ENCODE peak calls at places on chromosomes 2 and 18, in eight cellular contexts. One of them, this sample, is unnamed.

GRCh38 chr2:43605851-43606250 is 10.0 kb upstream of the THADA start:
- DNase-seq in body of pancreas: no peak
- DNase-seq in ovary: no peak
- DNase-seq in tibial nerve: no peak
- DNase-seq in H1: no peak
- DNase-seq in breast epithelium: no peak
- DNase-seq in transverse colon: no peak
- DNase-seq in heart left ventricle: no peak
- DNase-seq in this sample: no peak

GRCh38 chr2:236833501-236834186 is 252.0 kb upstream of the COPS8 start:
- DNase-seq in body of pancreas: no peak
- DNase-seq in ovary: no peak
- DNase-seq in tibial nerve: no peak
- DNase-seq in H1: no peak
- DNase-seq in breast epithelium: no peak
- DNase-seq in transverse colon: no peak
- DNase-seq in heart left ventricle: no peak
- DNase-seq in this sample: no peak

GRCh38 chr18:39772155-39772919 is 2182.7 kb upstream of the PIK3C3 start:
- DNase-seq in body of pancreas: no peak
- DNase-seq in ovary: no peak
- DNase-seq in tibial nerve: no peak
- DNase-seq in H1: no peak
- DNase-seq in breast epithelium: no peak
- DNase-seq in transverse colon: no peak
- DNase-seq in heart left ventricle: no peak
- DNase-seq in this sample: no peak

GRCh38 chr2:239405071-239405470 is 4.3 kb upstream of the HDAC4 start:
- DNase-seq in body of pancreas: no peak
- DNase-seq in ovary: no peak
- DNase-seq in tibial nerve: no peak
- DNase-seq in H1: no peak
- DNase-seq in breast epithelium: no peak
- DNase-seq in transverse colon: no peak
- DNase-seq in heart left ventricle: no peak
- DNase-seq in this sample: peak

GRCh38 chr2:234827096-234827860 is 124.5 kb upstream of the SH3BP4 start:
- DNase-seq in body of pancreas: no peak
- DNase-seq in ovary: no peak
- DNase-seq in tibial nerve: no peak
- DNase-seq in H1: no peak
- DNase-seq in breast epithelium: no peak
- DNase-seq in transverse colon: no peak
- DNase-seq in heart left ventricle: no peak
- DNase-seq in this sample: no peak

GRCh38 chr2:173217106-173217840 is 137.4 kb upstream of the CDCA7 start:
- DNase-seq in body of pancreas: no peak
- DNase-seq in ovary: no peak
- DNase-seq in tibial nerve: no peak
- DNase-seq in H1: no peak
- DNase-seq in breast epithelium: no peak
- DNase-seq in transverse colon: no peak
- DNase-seq in heart left ventricle: no peak
- DNase-seq in this sample: no peak

GRCh38 chr2:38581193-38582147 is 21.3 kb downstream of the HNRNPLL start:
- DNase-seq in body of pancreas: peak
- DNase-seq in ovary: peak
- DNase-seq in tibial nerve: no peak
- DNase-seq in H1: no peak
- DNase-seq in breast epithelium: no peak
- DNase-seq in transverse colon: peak
- DNase-seq in heart left ventricle: peak
- DNase-seq in this sample: no peak

GRCh38 chr2:96260404-96261260 is 5.2 kb downstream of the TMEM127 start:
- DNase-seq in body of pancreas: peak
- DNase-seq in ovary: peak
- DNase-seq in tibial nerve: no peak
- DNase-seq in H1: no peak
- DNase-seq in breast epithelium: peak
- DNase-seq in transverse colon: peak
- DNase-seq in heart left ventricle: peak
- DNase-seq in this sample: peak

GRCh38 chr2:79512442-79513401 is at the start of gene CTNNA2:
- DNase-seq in body of pancreas: peak
- DNase-seq in ovary: peak
- DNase-seq in tibial nerve: no peak
- DNase-seq in H1: peak
- DNase-seq in breast epithelium: no peak
- DNase-seq in transverse colon: peak
- DNase-seq in heart left ventricle: peak
- DNase-seq in this sample: no peak

GRCh38 chr2:200913654-200914053 is 24.5 kb downstream of the NIF3L1 start:
- DNase-seq in body of pancreas: no peak
- DNase-seq in ovary: no peak
- DNase-seq in tibial nerve: no peak
- DNase-seq in H1: no peak
- DNase-seq in breast epithelium: no peak
- DNase-seq in transverse colon: no peak
- DNase-seq in heart left ventricle: no peak
- DNase-seq in this sample: no peak

GRCh38 chr2:239518286-239519080 is 117.7 kb upstream of the HDAC4 start:
- DNase-seq in body of pancreas: no peak
- DNase-seq in ovary: no peak
- DNase-seq in tibial nerve: no peak
- DNase-seq in H1: no peak
- DNase-seq in breast epithelium: no peak
- DNase-seq in transverse colon: no peak
- DNase-seq in heart left ventricle: no peak
- DNase-seq in this sample: no peak

GRCh38 chr2:56369316-56369715 is 185.5 kb downstream of the CCDC85A start:
- DNase-seq in body of pancreas: no peak
- DNase-seq in ovary: no peak
- DNase-seq in tibial nerve: no peak
- DNase-seq in H1: no peak
- DNase-seq in breast epithelium: no peak
- DNase-seq in transverse colon: no peak
- DNase-seq in heart left ventricle: no peak
- DNase-seq in this sample: no peak

GRCh38 chr2:66813976-66814375 is 379.1 kb downstream of the MEIS1 start:
- DNase-seq in body of pancreas: no peak
- DNase-seq in ovary: no peak
- DNase-seq in tibial nerve: no peak
- DNase-seq in H1: no peak
- DNase-seq in breast epithelium: no peak
- DNase-seq in transverse colon: no peak
- DNase-seq in heart left ventricle: no peak
- DNase-seq in this sample: no peak

GRCh38 chr18:44716697-44717163 is 36.0 kb downstream of the SETBP1 start:
- DNase-seq in body of pancreas: no peak
- DNase-seq in ovary: no peak
- DNase-seq in tibial nerve: no peak
- DNase-seq in H1: no peak
- DNase-seq in breast epithelium: no peak
- DNase-seq in transverse colon: no peak
- DNase-seq in heart left ventricle: no peak
- DNase-seq in this sample: no peak

GRCh38 chr2:161952722-161953322 is 121.2 kb downstream of the DPP4 start:
- DNase-seq in body of pancreas: no peak
- DNase-seq in ovary: no peak
- DNase-seq in tibial nerve: no peak
- DNase-seq in H1: no peak
- DNase-seq in breast epithelium: no peak
- DNase-seq in transverse colon: no peak
- DNase-seq in heart left ventricle: no peak
- DNase-seq in this sample: no peak

GRCh38 chr2:177207101-177207500 is 5.5 kb upstream of the HNRNPA3 start:
- DNase-seq in body of pancreas: no peak
- DNase-seq in ovary: no peak
- DNase-seq in tibial nerve: no peak
- DNase-seq in H1: no peak
- DNase-seq in breast epithelium: no peak
- DNase-seq in transverse colon: no peak
- DNase-seq in heart left ventricle: no peak
- DNase-seq in this sample: no peak

GRCh38 chr2:120441744-120442471 is 96.0 kb downstream of the INHBB start:
- DNase-seq in body of pancreas: peak
- DNase-seq in ovary: no peak
- DNase-seq in tibial nerve: peak
- DNase-seq in H1: no peak
- DNase-seq in breast epithelium: peak
- DNase-seq in transverse colon: peak
- DNase-seq in heart left ventricle: no peak
- DNase-seq in this sample: no peak

GRCh38 chr2:120444691-120445240 is 98.8 kb downstream of the INHBB start:
- DNase-seq in body of pancreas: no peak
- DNase-seq in ovary: no peak
- DNase-seq in tibial nerve: no peak
- DNase-seq in H1: no peak
- DNase-seq in breast epithelium: no peak
- DNase-seq in transverse colon: no peak
- DNase-seq in heart left ventricle: no peak
- DNase-seq in this sample: no peak

GRCh38 chr2:120443946-120444345 is 98.0 kb downstream of the INHBB start:
- DNase-seq in body of pancreas: no peak
- DNase-seq in ovary: no peak
- DNase-seq in tibial nerve: no peak
- DNase-seq in H1: no peak
- DNase-seq in breast epithelium: no peak
- DNase-seq in transverse colon: no peak
- DNase-seq in heart left ventricle: no peak
- DNase-seq in this sample: no peak

GRCh38 chr2:120442541-120442922 is 96.6 kb downstream of the INHBB start:
- DNase-seq in body of pancreas: no peak
- DNase-seq in ovary: no peak
- DNase-seq in tibial nerve: no peak
- DNase-seq in H1: no peak
- DNase-seq in breast epithelium: no peak
- DNase-seq in transverse colon: no peak
- DNase-seq in heart left ventricle: no peak
- DNase-seq in this sample: peak

DNA sequence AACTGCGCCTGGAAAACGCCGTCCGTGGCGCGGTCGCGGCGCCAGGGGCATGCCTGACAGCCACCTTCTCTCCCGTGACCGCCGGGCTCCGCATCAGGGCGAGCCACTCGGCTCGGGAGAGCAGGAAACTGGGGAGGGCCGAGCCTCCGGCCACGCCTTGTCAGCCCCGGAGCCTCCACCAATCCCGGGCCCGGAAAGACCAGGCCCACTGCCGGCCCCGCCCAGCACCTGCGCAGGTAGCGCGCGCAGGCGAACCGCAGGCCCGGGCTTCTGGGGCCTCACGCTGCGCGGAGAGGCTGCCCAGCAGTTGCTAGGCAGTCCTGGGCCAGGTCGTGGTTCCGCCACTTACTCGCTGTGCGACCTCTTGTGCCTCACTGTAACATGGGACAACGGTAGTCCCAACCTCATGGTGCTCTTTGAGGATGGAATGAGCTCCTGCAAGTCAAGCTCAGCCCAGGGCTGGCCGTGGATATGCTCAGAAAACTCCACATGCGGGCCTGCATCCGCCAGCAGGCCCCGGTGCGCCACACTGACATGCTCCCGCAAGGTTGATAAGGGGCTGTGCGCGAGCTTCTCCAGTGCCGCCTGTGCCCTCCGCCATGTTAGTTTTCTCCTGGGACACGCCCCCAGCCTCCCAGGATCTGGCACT is 97.1 kb downstream of the INHBB start:
- DNase-seq in body of pancreas: peak
- DNase-seq in ovary: no peak
- DNase-seq in tibial nerve: no peak
- DNase-seq in H1: peak
- DNase-seq in breast epithelium: peak
- DNase-seq in transverse colon: peak
- DNase-seq in heart left ventricle: no peak
- DNase-seq in this sample: no peak
- TF ChIP-seq POLR2A in body of pancreas: peak
- TF ChIP-seq POLR2A in ovary: no peak
- TF ChIP-seq POLR2A in tibial nerve: no peak
- TF ChIP-seq POLR2A in H1: no peak
- TF ChIP-seq POLR2A in breast epithelium: peak
- TF ChIP-seq POLR2A in transverse colon: no peak
- TF ChIP-seq POLR2A in heart left ventricle: peak
- TF ChIP-seq POLR2A in this sample: no peak

DNA sequence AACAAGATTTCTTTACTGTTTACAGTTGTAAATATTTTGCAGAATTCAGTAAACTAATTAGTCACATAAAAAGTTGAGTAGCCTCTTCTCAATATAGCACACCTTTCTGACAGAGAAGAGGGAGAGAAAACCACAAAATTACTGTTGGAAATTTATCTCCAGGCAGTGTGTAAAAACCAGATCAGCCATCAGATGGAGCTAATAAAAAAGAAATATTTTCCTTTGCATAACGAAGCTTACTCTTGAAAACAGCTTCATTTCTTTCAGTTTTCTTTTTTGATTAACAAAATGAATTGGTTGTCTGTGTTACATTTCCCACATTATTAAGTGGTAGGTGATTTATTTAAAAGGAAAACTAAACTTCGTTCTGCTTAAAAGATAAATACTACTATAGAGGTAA is 259.3 kb upstream of the KCNJ3 start:
- DNase-seq in body of pancreas: no peak
- DNase-seq in ovary: no peak
- DNase-seq in tibial nerve: no peak
- DNase-seq in H1: no peak
- DNase-seq in breast epithelium: no peak
- DNase-seq in transverse colon: no peak
- DNase-seq in heart left ventricle: no peak
- DNase-seq in this sample: no peak
- TF ChIP-seq CTCF in body of pancreas: peak
- TF ChIP-seq CTCF in ovary: no peak
- TF ChIP-seq CTCF in tibial nerve: no peak
- TF ChIP-seq CTCF in H1: peak
- TF ChIP-seq CTCF in breast epithelium: no peak
- TF ChIP-seq CTCF in transverse colon: no peak
- TF ChIP-seq CTCF in heart left ventricle: no peak
- TF ChIP-seq CTCF in this sample: no peak

DNA sequence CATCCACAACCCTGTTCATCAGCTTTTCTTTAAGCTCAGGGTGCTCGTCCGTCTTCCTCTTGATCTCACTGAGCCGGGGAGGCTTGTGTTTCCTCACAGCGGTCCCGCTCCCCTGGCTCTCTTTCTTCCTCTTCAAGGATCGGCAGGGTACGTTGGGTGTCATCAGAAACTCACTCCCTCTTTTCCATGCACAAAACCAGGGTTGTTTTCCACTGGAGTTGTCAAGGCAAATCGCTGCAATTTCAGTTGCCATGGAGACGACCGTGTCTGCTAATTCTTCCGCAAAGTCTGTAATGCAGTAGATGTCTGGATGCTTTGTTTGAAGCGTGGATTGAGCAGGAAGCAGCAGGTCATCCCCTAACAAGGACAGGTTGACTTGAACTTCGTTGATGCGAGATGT is 146.4 kb downstream of the DAW1 start:
- DNase-seq in body of pancreas: no peak
- DNase-seq in ovary: no peak
- DNase-seq in tibial nerve: no peak
- DNase-seq in H1: no peak
- DNase-seq in breast epithelium: no peak
- DNase-seq in transverse colon: no peak
- DNase-seq in heart left ventricle: no peak
- DNase-seq in this sample: no peak
- H3K4me3 ChIP-seq in body of pancreas: no peak
- H3K4me3 ChIP-seq in ovary: no peak
- H3K4me3 ChIP-seq in tibial nerve: no peak
- H3K4me3 ChIP-seq in H1: no peak
- H3K4me3 ChIP-seq in breast epithelium: no peak
- H3K4me3 ChIP-seq in transverse colon: no peak
- H3K4me3 ChIP-seq in heart left ventricle: no peak
- H3K4me3 ChIP-seq in this sample: no peak

GRCh38 chr2:148021059-148021985 is at the start of gene MBD5:
- DNase-seq in body of pancreas: peak
- DNase-seq in ovary: no peak
- DNase-seq in tibial nerve: no peak
- DNase-seq in H1: peak
- DNase-seq in breast epithelium: peak
- DNase-seq in transverse colon: peak
- DNase-seq in heart left ventricle: peak
- DNase-seq in this sample: peak
- TF ChIP-seq POLR2A in body of pancreas: peak
- TF ChIP-seq POLR2A in ovary: peak
- TF ChIP-seq POLR2A in tibial nerve: no peak
- TF ChIP-seq POLR2A in H1: no peak
- TF ChIP-seq POLR2A in breast epithelium: no peak
- TF ChIP-seq POLR2A in transverse colon: peak
- TF ChIP-seq POLR2A in heart left ventricle: no peak
- TF ChIP-seq POLR2A in this sample: no peak

This sample was measured in lower leg skin.